ENCODE peak calls at places on chromosome 1, in four cellular contexts. W is SK-N-SH, J is K562, A is HepG2. I is an unnamed sample.

GRCh38 chr1:160837558-160838205 is 25.0 kb downstream of the CD244 start:
- DNase-seq in W (peak), J (peak), A (no peak), I (no peak)

GRCh38 chr1:162215902-162216301 is 146.4 kb downstream of the NOS1AP start:
- DNase-seq in W (no peak), J (no peak), A (no peak), I (no peak)

GRCh38 chr1:63122051-63122450 is 200.3 kb upstream of the FOXD3 start:
- DNase-seq in W (peak), J (peak), A (no peak), I (no peak)

GRCh38 chr1:41520951-41521742 is 36.7 kb upstream of the EDN2 start:
- DNase-seq in W (no peak), J (no peak), A (no peak), I (no peak)

GRCh38 chr1:226979517-226980121 is 39.5 kb downstream of the COQ8A start:
- DNase-seq in W (no peak), J (no peak), A (no peak), I (no peak)

GRCh38 chr1:6465461-6466005 is 440 bp downstream of the TNFRSF25 start:
- DNase-seq in W (no peak), J (no peak), A (no peak), I (no peak)

GRCh38 chr1:83515566-83516169 is 483.3 kb downstream of the TTLL7 start:
- DNase-seq in W (no peak), J (no peak), A (no peak), I (no peak)

GRCh38 chr1:188386161-188386560 is 1557.4 kb downstream of the PLA2G4A start:
- DNase-seq in W (peak), J (no peak), A (no peak), I (no peak)

GRCh38 chr1:20134995-20135394 is 4.1 kb upstream of the PLA2G2F start:
- DNase-seq in W (no peak), J (no peak), A (no peak), I (no peak)

GRCh38 chr1:229456016-229456415 is 22.1 kb upstream of the ACTA1 start:
- DNase-seq in W (no peak), J (no peak), A (no peak), I (no peak)

GRCh38 chr1:36177589-36178463 is 21.9 kb downstream of the MAP7D1 start:
- DNase-seq in W (no peak), J (no peak), A (no peak), I (peak)

GRCh38 chr1:115196291-115196690 is 107.0 kb upstream of the TSPAN2 start:
- DNase-seq in W (no peak), J (no peak), A (no peak), I (no peak)

GRCh38 chr1:115203287-115203686 is 114.0 kb upstream of the TSPAN2 start:
- DNase-seq in W (no peak), J (no peak), A (no peak), I (no peak)

GRCh38 chr1:115199416-115200132 is 110.3 kb upstream of the TSPAN2 start:
- DNase-seq in W (no peak), J (no peak), A (no peak), I (no peak)

GRCh38 chr1:115201598-115201997 is 112.3 kb upstream of the TSPAN2 start:
- DNase-seq in W (no peak), J (no peak), A (no peak), I (no peak)

DNA sequence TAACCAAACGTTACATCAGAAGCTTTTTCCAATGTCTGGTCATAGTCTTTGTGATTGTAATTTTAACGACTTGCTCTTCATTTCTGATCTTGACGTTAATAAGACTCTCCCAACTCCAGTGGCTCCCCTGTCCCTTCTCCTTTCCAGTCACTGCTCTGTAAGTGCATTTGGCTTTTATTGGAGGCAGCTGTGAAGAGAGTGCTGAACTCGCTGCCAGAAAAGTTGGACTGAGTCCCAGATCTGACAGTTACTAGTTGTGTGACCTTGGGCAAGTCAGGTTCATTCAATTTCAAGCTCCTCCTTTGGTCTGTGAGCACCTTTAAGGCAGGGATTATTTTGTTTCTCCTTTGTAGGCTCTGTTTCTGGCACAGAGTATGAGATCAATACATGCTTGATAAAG is 109.6 kb upstream of the TSPAN2 start:
- DNase-seq in W (peak), J (no peak), A (no peak), I (no peak)
- TF ChIP-seq FOXJ3 in W (no peak), J (no peak), A (no peak), I (no peak)

DNA sequence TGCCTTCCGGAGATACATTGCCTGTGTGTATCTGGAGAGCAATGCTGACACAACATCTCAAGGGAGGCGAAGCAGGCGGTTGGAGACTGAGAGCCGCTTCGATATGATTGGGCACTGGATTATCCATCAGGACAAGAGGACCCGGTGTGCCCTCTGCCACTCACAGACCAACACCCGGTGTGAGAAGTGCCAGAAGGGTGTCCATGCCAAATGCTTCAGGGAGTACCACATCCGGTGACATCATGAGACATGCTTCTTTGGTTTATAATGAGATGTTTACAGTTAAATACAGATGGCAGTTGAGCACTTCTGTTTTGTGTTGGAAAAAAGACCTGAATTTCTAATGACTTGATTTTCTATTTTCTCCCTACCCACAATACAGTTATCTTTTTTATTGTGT is 12.1 kb downstream of the PGBD2 start:
- DNase-seq in W (no peak), J (no peak), A (no peak), I (no peak)
- TF ChIP-seq FOXJ3 in W (no peak), J (no peak), A (no peak), I (no peak)

GRCh38 chr1:159009704-159010361 is at the start of gene IFI16:
- DNase-seq in W (no peak), J (peak), A (no peak), I (no peak)
- TF ChIP-seq FOXJ3 in W (no peak), J (no peak), A (no peak), I (no peak)

GRCh38 chr1:245871881-245872280 is 635.2 kb downstream of the SMYD3 start:
- DNase-seq in W (no peak), J (no peak), A (no peak), I (no peak)

GRCh38 chr1:245867724-245868123 is 639.4 kb downstream of the SMYD3 start:
- DNase-seq in W (no peak), J (no peak), A (no peak), I (no peak)

GRCh38 chr1:245870698-245871097 is 636.4 kb downstream of the SMYD3 start:
- DNase-seq in W (peak), J (no peak), A (no peak), I (no peak)

GRCh38 chr1:245872475-245872874 is 634.6 kb downstream of the SMYD3 start:
- DNase-seq in W (no peak), J (no peak), A (no peak), I (no peak)

DNA sequence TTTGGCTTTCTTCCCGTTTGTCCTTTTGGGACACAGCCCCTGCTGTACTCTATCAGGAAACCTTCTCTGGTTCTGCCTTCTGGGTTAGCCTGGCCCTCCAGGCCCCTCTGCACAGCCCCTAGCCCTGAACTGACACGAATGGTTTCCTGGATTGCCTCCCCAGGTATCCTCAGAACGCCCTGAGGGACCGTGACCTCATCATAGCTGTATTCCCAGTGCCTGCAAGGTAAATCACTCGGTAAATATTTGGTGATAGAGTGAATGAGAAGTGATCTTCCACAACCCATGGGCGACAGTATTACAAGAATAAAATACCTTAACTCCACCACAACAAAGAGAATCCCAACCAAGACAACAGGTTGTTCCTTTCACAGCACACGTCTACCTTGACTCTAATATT is 637.2 kb downstream of the SMYD3 start:
- DNase-seq in W (no peak), J (no peak), A (no peak), I (no peak)
- TF ChIP-seq FOXJ3 in W (no peak), J (no peak), A (no peak), I (no peak)

GRCh38 chr1:55214903-55215193 is 316 bp downstream of the USP24 start:
- DNase-seq in W (peak), J (no peak), A (no peak), I (peak)

GRCh38 chr1:55213029-55213884 is 1.9 kb downstream of the USP24 start:
- DNase-seq in W (no peak), J (peak), A (no peak), I (no peak)

GRCh38 chr1:55212349-55213028 is 2.7 kb downstream of the USP24 start:
- DNase-seq in W (no peak), J (no peak), A (no peak), I (no peak)

GRCh38 chr1:55214214-55214902 is 806 bp downstream of the USP24 start:
- DNase-seq in W (peak), J (peak), A (peak), I (peak)

GRCh38 chr1:55213885-55214213 is 1.3 kb downstream of the USP24 start:
- DNase-seq in W (peak), J (no peak), A (no peak), I (no peak)
- TF ChIP-seq FOXJ3 in W (no peak), J (no peak), A (no peak), I (no peak)

GRCh38 chr1:26529405-26529654 is 231 bp upstream of the RPS6KA1 start:
- DNase-seq in W (no peak), J (no peak), A (no peak), I (no peak)

GRCh38 chr1:26529655-26530539 is at the start of gene RPS6KA1:
- DNase-seq in W (peak), J (peak), A (peak), I (peak)

GRCh38 chr1:26530898-26531598 is 1.5 kb downstream of the RPS6KA1 start:
- DNase-seq in W (peak), J (peak), A (peak), I (peak)

GRCh38 chr1:26531651-26532131 is 2.1 kb downstream of the RPS6KA1 start:
- DNase-seq in W (peak), J (no peak), A (no peak), I (peak)

GRCh38 chr1:26530540-26530897 is 958 bp downstream of the RPS6KA1 start:
- DNase-seq in W (no peak), J (no peak), A (no peak), I (no peak)
- TF ChIP-seq FOXJ3 in W (no peak), J (no peak), A (no peak), I (no peak)

GRCh38 chr1:154352581-154353459 is 27.5 kb downstream of the ATP8B2 start:
- DNase-seq in W (peak), J (peak), A (no peak), I (peak)
- TF ChIP-seq FOXJ3 in W (no peak), J (no peak), A (no peak), I (no peak)

GRCh38 chr1:81414417-81415087 is 386.2 kb upstream of the ADGRL2 start:
- DNase-seq in W (peak), J (peak), A (no peak), I (peak)
- TF ChIP-seq FOXJ3 in W (no peak), J (no peak), A (no peak), I (peak)